ENCODE peak calls at places on chromosome X, in nine cellular contexts. Q, G, C, A, J, P, O, H and D are unnamed samples.

GRCh38 chrX:13420545-13421183 is 100.8 kb upstream of the ATXN3L start:
- DNase-seq in Q (no peak), J (no peak), P (no peak), G (no peak), O (no peak), H (no peak), C (no peak), A (no peak), D (no peak)

GRCh38 chrX:46310815-46311497 is 234.3 kb downstream of the ZNF674 start:
- DNase-seq in Q (no peak), G (no peak), A (no peak), C (no peak), J (no peak), P (no peak), H (no peak), O (no peak), D (no peak)

GRCh38 chrX:69618803-69619202 is 2.9 kb downstream of the EDA start:
- DNase-seq in C (peak), O (no peak), P (no peak), H (no peak), J (no peak), G (peak), Q (no peak), A (no peak), D (no peak)

GRCh38 chrX:21943460-21944135 is 3.1 kb downstream of the SMS start:
- DNase-seq in H (no peak), O (no peak), P (no peak), A (peak), G (peak), J (no peak), C (peak), Q (no peak), D (no peak)

GRCh38 chrX:30995705-30996104 is 76.1 kb downstream of the FTHL17 start:
- DNase-seq in H (no peak), P (no peak), J (no peak), C (no peak), O (no peak), Q (no peak), A (no peak), G (no peak), D (no peak)

GRCh38 chrX:109812236-109812635 is 79.2 kb upstream of the ACSL4 start:
- DNase-seq in J (no peak), H (no peak), Q (no peak), A (no peak), P (no peak), G (no peak), O (no peak), C (no peak), D (no peak)

GRCh38 chrX:7987160-7987992 is 60.2 kb upstream of the PNPLA4 start:
- DNase-seq in C (peak), P (no peak), O (no peak), Q (no peak), J (no peak), A (no peak), H (no peak), G (peak), D (no peak)

GRCh38 chrX:32687379-32687778 is 524.0 kb downstream of the DMD start:
- DNase-seq in A (no peak), P (no peak), O (no peak), Q (no peak), H (no peak), G (no peak), C (no peak), J (no peak), D (no peak)

GRCh38 chrX:94107981-94108380 is 434.0 kb downstream of the FAM133A start:
- DNase-seq in A (no peak), G (no peak), C (no peak), P (no peak), Q (no peak), O (no peak), J (no peak), H (no peak), D (no peak)

GRCh38 chrX:74119016-74119910 is 184.7 kb upstream of the ZCCHC13 start:
- DNase-seq in G (peak), Q (no peak), P (peak), C (peak), O (no peak), A (peak), J (no peak), H (no peak), D (no peak)

GRCh38 chrX:54923376-54923775 is 2.8 kb downstream of the TRO start:
- DNase-seq in J (no peak), P (no peak), C (no peak), O (no peak), A (no peak), G (no peak), Q (no peak), H (no peak), D (no peak)

GRCh38 chrX:68647156-68647957 is at the start of gene STARD8:
- DNase-seq in G (no peak), C (peak), Q (no peak), H (peak), P (peak), A (peak), O (no peak), J (peak), D (no peak)

GRCh38 chrX:139201924-139202323 is 328.6 kb upstream of the F9 start:
- DNase-seq in A (no peak), O (no peak), P (no peak), G (no peak), C (no peak), Q (no peak), J (no peak), H (no peak), D (no peak)

GRCh38 chrX:130395341-130395740 is 6.4 kb upstream of the RBMX2 start:
- DNase-seq in C (no peak), A (no peak), J (no peak), P (no peak), H (no peak), Q (no peak), G (no peak), O (no peak), D (no peak)

GRCh38 chrX:44878780-44879179 is 5.8 kb downstream of the KDM6A start:
- DNase-seq in J (no peak), A (no peak), G (no peak), P (no peak), H (no peak), C (no peak), O (no peak), Q (no peak), D (no peak)

GRCh38 chrX:46203115-46203514 is 342.1 kb downstream of the ZNF674 start:
- DNase-seq in A (no peak), J (no peak), H (no peak), C (no peak), G (no peak), Q (no peak), O (no peak), P (no peak), D (no peak)

GRCh38 chrX:68568136-68568535 is 69.3 kb downstream of the YIPF6 start:
- DNase-seq in O (no peak), J (no peak), Q (no peak), P (no peak), H (no peak), C (no peak), G (no peak), A (no peak), D (no peak)

GRCh38 chrX:93673056-93673868 is at the start of gene NAP1L3:
- DNase-seq in O (peak), A (no peak), P (peak), H (peak), C (peak), Q (no peak), J (peak), G (no peak), D (no peak)

GRCh38 chrX:139224953-139225665 is 305.4 kb upstream of the F9 start:
- DNase-seq in P (no peak), Q (no peak), O (no peak), G (no peak), H (no peak), A (no peak), C (no peak), J (no peak), D (no peak)

GRCh38 chrX:134677332-134677731 is 19.1 kb upstream of the PLAC1 start:
- DNase-seq in C (no peak), Q (no peak), P (no peak), H (no peak), G (no peak), O (no peak), J (no peak), A (no peak), D (no peak)

GRCh38 chrX:84340981-84341380 is 153.0 kb upstream of the RPS6KA6 start:
- DNase-seq in Q (no peak), O (no peak), H (no peak), C (peak), G (no peak), P (no peak), J (no peak), A (no peak), D (no peak)

GRCh38 chrX:72272868-72273267 is 4.2 kb downstream of the RPS4X start:
- DNase-seq in P (peak), H (no peak), A (no peak), O (no peak), G (no peak), J (no peak), C (peak), Q (no peak), D (no peak)

GRCh38 chrX:80206647-80207046 is 192.1 kb downstream of the TBX22 start:
- DNase-seq in C (no peak), G (no peak), J (no peak), O (no peak), A (no peak), H (no peak), Q (no peak), P (no peak), D (no peak)

GRCh38 chrX:46913710-46914109 is 1.5 kb downstream of the JADE3 start:
- DNase-seq in P (no peak), O (no peak), C (peak), A (no peak), G (peak), H (peak), Q (no peak), J (no peak), D (no peak)

GRCh38 chrX:47162927-47163583 is 18.0 kb downstream of the RBM10 start:
- DNase-seq in G (no peak), J (peak), A (no peak), C (no peak), O (no peak), P (no peak), Q (no peak), H (no peak), D (no peak)

GRCh38 chrX:129686422-129686948 is 31.7 kb upstream of the APLN start:
- DNase-seq in C (peak), J (no peak), A (no peak), G (no peak), Q (no peak), P (no peak), O (no peak), H (no peak), D (no peak)

GRCh38 chrX:31071262-31071661 is 579 bp downstream of the FTHL17 start:
- DNase-seq in J (no peak), P (no peak), C (no peak), A (no peak), O (no peak), H (no peak), Q (no peak), G (no peak), D (no peak)

GRCh38 chrX:34873500-34874225 is 68.9 kb upstream of the FAM47B start:
- DNase-seq in C (peak), P (no peak), O (no peak), J (no peak), A (no peak), Q (no peak), H (no peak), G (no peak), D (no peak)

DNA sequence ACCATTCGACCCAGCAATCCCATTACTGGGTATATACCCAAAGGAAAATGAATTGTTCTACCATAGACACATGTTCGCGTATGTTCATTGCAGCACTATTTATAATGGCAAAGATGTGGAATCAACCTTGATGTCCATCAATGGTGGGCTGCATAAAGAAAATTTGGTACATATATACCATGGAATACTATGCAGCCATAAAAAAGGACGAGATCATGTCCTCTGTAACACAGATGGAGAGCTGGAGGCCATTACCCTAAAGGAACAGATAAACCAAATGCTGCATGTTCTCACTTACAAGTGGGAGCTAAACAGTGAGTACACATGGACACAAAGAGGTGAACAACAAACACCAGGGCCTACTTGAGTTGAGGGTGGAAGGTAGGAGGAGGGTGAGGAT is 45.1 kb downstream of the SCML2 start:
- DNase-seq in H (no peak), A (no peak), C (no peak), Q (no peak), O (no peak), P (no peak), G (no peak), J (no peak), D (no peak)
- TF ChIP-seq POLR2A in H (no peak), A (no peak), C (no peak), Q (no peak), O (no peak), P (no peak), G (no peak), J (no peak), D (no peak)

GRCh38 chrX:15674514-15674898 is 9.9 kb upstream of the CLTRN start:
- DNase-seq in H (peak), C (peak), Q (peak), P (peak), G (peak), A (peak), J (peak), O (peak), D (no peak)

GRCh38 chrX:15673970-15674369 is 9.4 kb upstream of the CLTRN start:
- DNase-seq in G (no peak), A (no peak), C (no peak), Q (no peak), O (no peak), H (no peak), P (no peak), J (no peak), D (no peak)

GRCh38 chrX:15672886-15673285 is 8.3 kb upstream of the CLTRN start:
- DNase-seq in J (no peak), C (no peak), O (no peak), A (no peak), Q (no peak), G (no peak), P (no peak), H (no peak), D (no peak)

GRCh38 chrX:15674899-15675489 is 10.4 kb upstream of the CLTRN start:
- DNase-seq in O (peak), Q (peak), P (peak), C (peak), H (peak), A (peak), G (peak), J (peak), D (peak)

DNA sequence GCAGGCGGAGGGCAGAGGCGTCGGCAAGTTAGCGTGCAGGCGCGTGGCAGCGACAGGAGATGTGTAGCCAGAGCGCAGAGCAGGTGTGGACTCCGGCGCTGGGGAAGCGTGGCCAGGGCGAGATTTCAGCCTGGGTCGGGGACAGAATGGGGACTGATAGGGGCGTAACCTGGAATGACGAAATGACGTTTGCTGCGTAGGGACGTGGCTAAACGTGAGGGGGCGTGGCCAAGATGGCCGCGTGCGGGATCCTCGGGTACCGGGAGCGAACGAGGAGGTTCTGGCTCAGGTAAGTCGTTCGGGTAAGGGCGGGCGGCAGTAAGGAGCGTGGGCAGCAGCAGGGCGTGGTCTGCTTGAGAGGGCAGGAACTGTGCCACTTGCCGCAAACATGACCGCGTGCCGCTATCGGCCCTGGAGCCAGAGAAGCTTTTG is 10.9 kb upstream of the CLTRN start:
- DNase-seq in P (peak), O (peak), A (peak), Q (peak), C (no peak), J (peak), H (peak), G (peak), D (peak)
- TF ChIP-seq POLR2A in P (peak), O (peak), A (no peak), Q (peak), C (peak), J (no peak), H (no peak), G (peak), D (no peak)

GRCh38 chrX:1392376-1393130 is 640 bp upstream of the SLC25A6 start:
- DNase-seq in H (peak), C (peak), O (peak), P (no peak), A (no peak), G (peak), J (peak), Q (peak), D (no peak)
- TF ChIP-seq POLR2A in H (no peak), C (no peak), O (no peak), P (peak), A (no peak), G (peak), J (no peak), Q (peak), D (no peak)

GRCh38 chrX:53227224-53227765 is 2.3 kb upstream of the KDM5C start:
- DNase-seq in P (no peak), Q (no peak), O (no peak), A (no peak), J (peak), H (no peak), G (peak), C (no peak), D (no peak)

GRCh38 chrX:53223955-53224859 is 800 bp downstream of the KDM5C start:
- DNase-seq in J (peak), G (no peak), O (no peak), P (peak), H (no peak), A (peak), Q (no peak), C (peak), D (no peak)

GRCh38 chrX:53230116-53230515 is 5.1 kb upstream of the KDM5C start:
- DNase-seq in Q (no peak), P (no peak), O (no peak), J (no peak), G (no peak), H (no peak), A (no peak), C (no peak), D (no peak)

GRCh38 chrX:53223068-53223693 is 1.8 kb downstream of the KDM5C start:
- DNase-seq in A (no peak), Q (peak), C (no peak), O (no peak), J (no peak), P (no peak), H (no peak), G (no peak), D (no peak)

DNA sequence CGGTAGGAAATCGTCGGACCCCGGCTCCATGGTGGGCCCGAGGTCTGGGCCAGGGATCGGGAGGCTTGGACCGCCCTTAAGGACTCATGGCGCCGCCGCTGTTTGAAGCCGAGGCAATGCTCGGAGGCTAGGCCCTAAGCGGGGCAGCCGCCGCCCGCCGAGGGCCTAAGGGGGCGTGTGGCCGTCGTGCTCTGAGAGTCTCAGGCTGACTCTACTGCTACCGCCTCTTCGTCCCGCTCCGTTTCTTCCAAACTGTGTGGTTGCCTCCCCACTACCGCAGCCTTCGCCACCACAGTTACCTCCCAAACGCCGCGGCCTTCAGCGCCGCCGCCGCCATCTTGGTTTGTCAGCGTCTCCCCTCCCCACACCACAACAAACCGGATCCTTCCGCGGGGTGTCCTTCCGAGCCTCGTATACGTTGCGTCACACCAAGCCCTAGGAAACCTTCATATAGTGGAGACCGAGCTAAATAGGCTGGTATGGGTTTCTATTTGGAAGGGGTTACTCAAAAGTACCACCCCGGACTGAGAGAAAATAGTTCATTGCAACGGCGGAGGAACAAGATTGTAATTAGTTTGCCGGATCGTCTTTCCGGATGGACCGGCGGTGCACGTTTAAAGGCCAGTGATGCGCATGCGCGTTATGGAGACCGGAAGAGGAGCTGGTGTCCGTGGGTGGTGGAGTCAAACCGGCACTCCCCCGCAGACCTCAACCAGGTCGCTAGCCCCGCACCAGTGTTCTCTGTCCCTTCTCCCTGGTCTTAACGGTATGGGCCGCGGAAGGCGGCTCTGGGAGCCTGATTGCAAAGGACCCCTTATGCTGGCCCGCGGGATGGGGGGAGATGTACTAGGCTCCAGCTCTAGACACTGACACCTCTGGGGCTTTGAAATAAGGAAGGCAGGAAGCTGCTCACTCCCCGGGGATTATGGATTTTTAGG is at the start of gene KDM5C:
- DNase-seq in Q (peak), O (peak), H (peak), G (peak), J (peak), P (peak), A (peak), C (peak), D (peak)
- TF ChIP-seq POLR2A in Q (peak), O (no peak), H (no peak), G (peak), J (no peak), P (peak), A (peak), C (peak), D (no peak)

DNA sequence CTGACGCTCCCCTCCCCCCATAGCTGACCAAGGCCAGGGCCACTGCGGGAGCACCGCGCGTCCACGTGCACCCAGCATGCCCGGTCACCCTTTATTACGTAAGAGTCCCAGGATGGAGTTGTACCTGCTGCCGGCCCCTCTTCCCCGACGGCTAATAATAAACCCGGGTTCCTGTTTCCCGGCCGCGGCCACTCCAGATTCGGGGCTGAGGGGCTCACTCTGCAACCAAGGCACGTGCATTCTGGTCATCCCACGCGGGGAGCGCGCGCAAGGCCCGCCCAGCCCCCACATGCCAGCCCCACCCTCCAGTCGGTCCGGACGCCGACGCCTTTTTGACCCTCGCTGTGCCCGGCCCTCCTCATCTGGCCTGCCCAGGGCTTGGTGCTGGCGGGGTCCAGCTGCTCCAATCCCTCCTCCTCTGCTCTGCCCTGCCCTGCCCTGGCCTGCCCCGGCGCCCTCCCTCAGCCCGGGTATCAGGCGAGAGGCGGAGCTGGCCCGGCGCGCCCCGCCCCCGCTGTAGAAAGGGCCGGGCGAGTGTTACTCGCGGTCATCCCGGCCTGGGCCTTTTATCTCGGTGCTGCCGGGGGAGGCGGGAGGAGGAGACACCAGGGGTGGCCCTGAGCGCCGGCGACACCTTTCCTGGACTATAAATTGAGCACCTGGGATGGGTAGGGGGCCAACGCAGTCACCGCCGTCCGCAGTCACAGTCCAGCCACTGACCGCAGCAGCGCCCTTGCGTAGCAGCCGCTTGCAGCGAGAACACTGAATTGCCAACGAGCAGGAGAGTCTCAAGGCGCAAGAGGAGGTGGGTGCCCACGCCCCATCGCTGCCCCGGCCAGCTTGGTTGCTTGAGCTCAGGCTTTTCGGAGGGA is 2.6 kb downstream of the MID1IP1 start:
- DNase-seq in Q (peak), H (peak), J (peak), P (no peak), A (peak), C (peak), O (peak), G (peak), D (peak)
- TF ChIP-seq POLR2A in Q (peak), H (peak), J (no peak), P (peak), A (no peak), C (peak), O (peak), G (peak), D (peak)